ENCODE peak calls at places on chromosomes 4 and X, in five cellular contexts. One of them, this sample, is unnamed.

GRCh38 chrX:150647331-150647730 is 45.9 kb upstream of the MTMR1 start:
- DNase-seq in skeletal muscle cell: no peak
- DNase-seq in stimulated activated CD4-positive, alpha-beta T cell treated with anti-CD3 and anti-CD28 coated beads, Interleukin-15, amount 100 ng/mL, for 1 hour: no peak
- DNase-seq in HFFc6: no peak
- DNase-seq in A172: no peak
- DNase-seq in this sample: no peak

GRCh38 chr4:174444390-174444789 is 77.9 kb downstream of the HPGD start:
- DNase-seq in skeletal muscle cell: no peak
- DNase-seq in stimulated activated CD4-positive, alpha-beta T cell treated with anti-CD3 and anti-CD28 coated beads, Interleukin-15, amount 100 ng/mL, for 1 hour: no peak
- DNase-seq in HFFc6: no peak
- DNase-seq in A172: no peak
- DNase-seq in this sample: no peak

GRCh38 chrX:148572332-148572731 is 71.9 kb downstream of the AFF2 start:
- DNase-seq in skeletal muscle cell: no peak
- DNase-seq in stimulated activated CD4-positive, alpha-beta T cell treated with anti-CD3 and anti-CD28 coated beads, Interleukin-15, amount 100 ng/mL, for 1 hour: no peak
- DNase-seq in HFFc6: no peak
- DNase-seq in A172: no peak
- DNase-seq in this sample: no peak

GRCh38 chrX:19709812-19710518 is 177.4 kb downstream of the SH3KBP1 start:
- DNase-seq in skeletal muscle cell: peak
- DNase-seq in stimulated activated CD4-positive, alpha-beta T cell treated with anti-CD3 and anti-CD28 coated beads, Interleukin-15, amount 100 ng/mL, for 1 hour: no peak
- DNase-seq in HFFc6: peak
- DNase-seq in A172: peak
- DNase-seq in this sample: no peak

GRCh38 chr4:1300466-1301455 is 11.1 kb downstream of the MAEA start:
- DNase-seq in skeletal muscle cell: peak
- DNase-seq in stimulated activated CD4-positive, alpha-beta T cell treated with anti-CD3 and anti-CD28 coated beads, Interleukin-15, amount 100 ng/mL, for 1 hour: no peak
- DNase-seq in HFFc6: peak
- DNase-seq in A172: peak
- DNase-seq in this sample: no peak

GRCh38 chr4:148315049-148315448 is 127.2 kb downstream of the NR3C2 start:
- DNase-seq in skeletal muscle cell: peak
- DNase-seq in stimulated activated CD4-positive, alpha-beta T cell treated with anti-CD3 and anti-CD28 coated beads, Interleukin-15, amount 100 ng/mL, for 1 hour: no peak
- DNase-seq in HFFc6: no peak
- DNase-seq in A172: peak
- DNase-seq in this sample: no peak

GRCh38 chrX:40755291-40756249 is 20.2 kb upstream of the MED14 start:
- DNase-seq in skeletal muscle cell: peak
- DNase-seq in stimulated activated CD4-positive, alpha-beta T cell treated with anti-CD3 and anti-CD28 coated beads, Interleukin-15, amount 100 ng/mL, for 1 hour: no peak
- DNase-seq in HFFc6: no peak
- DNase-seq in A172: no peak
- DNase-seq in this sample: no peak

GRCh38 chr4:8765631-8766590 is 105.7 kb downstream of the HMX1 start:
- DNase-seq in skeletal muscle cell: no peak
- DNase-seq in stimulated activated CD4-positive, alpha-beta T cell treated with anti-CD3 and anti-CD28 coated beads, Interleukin-15, amount 100 ng/mL, for 1 hour: no peak
- DNase-seq in HFFc6: no peak
- DNase-seq in A172: no peak
- DNase-seq in this sample: peak

GRCh38 chr4:143406523-143406922 is 69.8 kb downstream of the GAB1 start:
- DNase-seq in skeletal muscle cell: peak
- DNase-seq in stimulated activated CD4-positive, alpha-beta T cell treated with anti-CD3 and anti-CD28 coated beads, Interleukin-15, amount 100 ng/mL, for 1 hour: no peak
- DNase-seq in HFFc6: no peak
- DNase-seq in A172: no peak
- DNase-seq in this sample: no peak

GRCh38 chr4:17068396-17068795 is 170.0 kb upstream of the LDB2 start:
- DNase-seq in skeletal muscle cell: peak
- DNase-seq in stimulated activated CD4-positive, alpha-beta T cell treated with anti-CD3 and anti-CD28 coated beads, Interleukin-15, amount 100 ng/mL, for 1 hour: no peak
- DNase-seq in HFFc6: peak
- DNase-seq in A172: no peak
- DNase-seq in this sample: no peak

GRCh38 chr4:78136109-78137081 is 79.3 kb downstream of the FRAS1 start:
- DNase-seq in skeletal muscle cell: no peak
- DNase-seq in stimulated activated CD4-positive, alpha-beta T cell treated with anti-CD3 and anti-CD28 coated beads, Interleukin-15, amount 100 ng/mL, for 1 hour: no peak
- DNase-seq in HFFc6: no peak
- DNase-seq in A172: no peak
- DNase-seq in this sample: no peak

GRCh38 chr4:165537028-165537648 is 158.3 kb downstream of the CPE start:
- DNase-seq in skeletal muscle cell: no peak
- DNase-seq in stimulated activated CD4-positive, alpha-beta T cell treated with anti-CD3 and anti-CD28 coated beads, Interleukin-15, amount 100 ng/mL, for 1 hour: no peak
- DNase-seq in HFFc6: peak
- DNase-seq in A172: peak
- DNase-seq in this sample: no peak

GRCh38 chrX:46561931-46562721 is 11.4 kb upstream of the CHST7 start:
- DNase-seq in skeletal muscle cell: no peak
- DNase-seq in stimulated activated CD4-positive, alpha-beta T cell treated with anti-CD3 and anti-CD28 coated beads, Interleukin-15, amount 100 ng/mL, for 1 hour: no peak
- DNase-seq in HFFc6: no peak
- DNase-seq in A172: no peak
- DNase-seq in this sample: no peak

GRCh38 chr4:137768881-137769280 is 236.6 kb upstream of the PCDH18 start:
- DNase-seq in skeletal muscle cell: no peak
- DNase-seq in stimulated activated CD4-positive, alpha-beta T cell treated with anti-CD3 and anti-CD28 coated beads, Interleukin-15, amount 100 ng/mL, for 1 hour: no peak
- DNase-seq in HFFc6: no peak
- DNase-seq in A172: no peak
- DNase-seq in this sample: no peak

GRCh38 chrX:64536740-64537139 is 141.5 kb upstream of the MTMR8 start:
- DNase-seq in skeletal muscle cell: no peak
- DNase-seq in stimulated activated CD4-positive, alpha-beta T cell treated with anti-CD3 and anti-CD28 coated beads, Interleukin-15, amount 100 ng/mL, for 1 hour: no peak
- DNase-seq in HFFc6: no peak
- DNase-seq in A172: no peak
- DNase-seq in this sample: no peak

GRCh38 chrX:147376601-147377387 is 534.9 kb upstream of the FMR1 start:
- DNase-seq in skeletal muscle cell: no peak
- DNase-seq in stimulated activated CD4-positive, alpha-beta T cell treated with anti-CD3 and anti-CD28 coated beads, Interleukin-15, amount 100 ng/mL, for 1 hour: no peak
- DNase-seq in HFFc6: no peak
- DNase-seq in A172: no peak
- DNase-seq in this sample: no peak

GRCh38 chr4:128782076-128782715 is 27.3 kb upstream of the JADE1 start:
- DNase-seq in skeletal muscle cell: no peak
- DNase-seq in stimulated activated CD4-positive, alpha-beta T cell treated with anti-CD3 and anti-CD28 coated beads, Interleukin-15, amount 100 ng/mL, for 1 hour: peak
- DNase-seq in HFFc6: peak
- DNase-seq in A172: no peak
- DNase-seq in this sample: no peak

GRCh38 chr4:85815796-85816459 is 341.0 kb downstream of the ARHGAP24 start:
- DNase-seq in skeletal muscle cell: no peak
- DNase-seq in stimulated activated CD4-positive, alpha-beta T cell treated with anti-CD3 and anti-CD28 coated beads, Interleukin-15, amount 100 ng/mL, for 1 hour: no peak
- DNase-seq in HFFc6: no peak
- DNase-seq in A172: peak
- DNase-seq in this sample: no peak

This sample was measured in mesenteric fat pad.